ENCODE peak calls at places on chromosomes 11 and 22, in four cellular contexts. M is A549, E is SK-N-SH, H is HepG2. L is an unnamed sample.

GRCh38 chr11:12800032-12800671 is 125.9 kb downstream of the TEAD1 start:
- DNase-seq in M (peak; percentile 80), E (peak; percentile 46), H (peak; percentile 86), L (no peak)

GRCh38 chr11:19861171-19861570 is 148.5 kb downstream of the NAV2 start:
- DNase-seq in M (no peak), E (no peak), H (no peak), L (no peak)

GRCh38 chr11:61488651-61489291 is 19.8 kb upstream of the LRRC10B start:
- DNase-seq in M (no peak), E (peak; percentile 51), H (peak; percentile 89), L (no peak)

GRCh38 chr11:19846654-19847330 is 134.2 kb downstream of the NAV2 start:
- DNase-seq in M (no peak), E (no peak), H (no peak), L (no peak)

GRCh38 chr11:40338739-40339138 is 1120.7 kb downstream of the LRRC4C start:
- DNase-seq in M (no peak), E (no peak), H (no peak), L (no peak)

GRCh38 chr11:34275486-34275885 is 82.3 kb downstream of the ABTB2 start:
- DNase-seq in M (no peak), E (no peak), H (no peak), L (no peak)

GRCh38 chr11:128505449-128506058 is 81.8 kb downstream of the ETS1 start:
- DNase-seq in M (no peak), E (peak; percentile 45), H (no peak), L (no peak)

GRCh38 chr11:69813839-69814238 is 5.4 kb downstream of the FGF3 start:
- DNase-seq in M (no peak), E (no peak), H (no peak), L (no peak)

GRCh38 chr11:45651841-45652745 is 13.3 kb downstream of the CHST1 start:
- DNase-seq in M (no peak), E (peak; percentile 17), H (no peak), L (no peak)

GRCh38 chr11:25766332-25767015 is 565.5 kb upstream of the ANO3 start:
- DNase-seq in M (no peak), E (no peak), H (no peak), L (no peak)

GRCh38 chr11:110518809-110519514 is 89.2 kb downstream of the FDX1 start:
- DNase-seq in M (no peak), E (no peak), H (no peak), L (no peak)

GRCh38 chr22:31622980-31623379 is 39.0 kb downstream of the PISD start:
- DNase-seq in M (no peak), E (no peak), H (no peak), L (no peak)

GRCh38 chr11:88174627-88175003 is 628 bp downstream of the RAB38 start:
- DNase-seq in M (peak; percentile 8), E (no peak), H (no peak), L (no peak)

GRCh38 chr11:118342503-118343161 is at the start of gene CD3D:
- DNase-seq in M (no peak), E (no peak), H (peak; percentile 20), L (no peak)

GRCh38 chr11:105613183-105613582 is 3.3 kb downstream of the GRIA4 start:
- DNase-seq in M (no peak), E (no peak), H (no peak), L (no peak)

GRCh38 chr22:36442506-36443197 is 38.8 kb downstream of the TXN2 start:
- DNase-seq in M (no peak), E (no peak), H (no peak), L (no peak)

GRCh38 chr11:131546218-131546895 is 175.9 kb downstream of the NTM start:
- DNase-seq in M (no peak), E (no peak), H (no peak), L (no peak)

GRCh38 chr11:117419915-117420485 is 92.3 kb downstream of the CEP164 start:
- DNase-seq in M (no peak), E (no peak), H (no peak), L (no peak)

GRCh38 chr11:74284466-74284865 is 27.0 kb downstream of the P4HA3 start:
- DNase-seq in M (no peak), E (no peak), H (no peak), L (no peak)

GRCh38 chr11:79198898-79199250 is 242.0 kb downstream of the TENM4 start:
- DNase-seq in M (no peak), E (no peak), H (no peak), L (no peak)

GRCh38 chr11:112437096-112437495 is 176.4 kb upstream of the PLET1 start:
- DNase-seq in M (no peak), E (no peak), H (no peak), L (no peak)

GRCh38 chr22:21947040-21948014 is 5.3 kb downstream of the PPM1F start:
- DNase-seq in M (no peak), E (peak; percentile 57), H (peak; percentile 27), L (no peak)

GRCh38 chr11:64117763-64118459 is 48.0 kb downstream of the MACROD1 start:
- DNase-seq in M (no peak), E (no peak), H (no peak), L (no peak)

GRCh38 chr11:102007567-102008437 is 39.4 kb upstream of the CFAP300 start:
- DNase-seq in M (peak; percentile 25), E (peak; percentile 39), H (peak; percentile 88), L (peak; percentile 1)

GRCh38 chr11:63961608-63962412 is 12.6 kb upstream of the COX8A start:
- DNase-seq in M (no peak), E (peak; percentile 83), H (peak; percentile 46), L (no peak)

GRCh38 chr11:108985611-108986279 is 320.9 kb downstream of the DDX10 start:
- DNase-seq in M (no peak), E (no peak), H (no peak), L (no peak)

GRCh38 chr11:74011360-74012071 is 2.6 kb upstream of the UCP3 start:
- DNase-seq in M (no peak), E (no peak), H (no peak), L (peak; percentile 79)

GRCh38 chr11:61076506-61077304 is 25.6 kb upstream of the CD5 start:
- DNase-seq in M (no peak), E (no peak), H (no peak), L (no peak)

GRCh38 chr22:44944891-44945600 is 64.8 kb downstream of the PHF21B start:
- DNase-seq in M (no peak), E (no peak), H (no peak), L (no peak)

GRCh38 chr11:35944503-35945136 is 758 bp downstream of the LDLRAD3 start:
- DNase-seq in M (no peak), E (peak; percentile 56), H (no peak), L (no peak)

GRCh38 chr22:39900306-39901227 is at the start of gene GRAP2:
- DNase-seq in M (no peak), E (no peak), H (no peak), L (peak; percentile 94)

GRCh38 chr22:39266398-39267030 is 21.7 kb upstream of the PDGFB start:
- DNase-seq in M (no peak), E (no peak), H (peak; percentile 76), L (peak; percentile 96)

GRCh38 chr22:22207845-22208564 is 36.6 kb upstream of the VPREB1 start:
- DNase-seq in M (peak; percentile 38), E (peak; percentile 77), H (peak; percentile 53), L (peak; percentile 62)

GRCh38 chr11:45590743-45591142 is 74.7 kb downstream of the CHST1 start:
- DNase-seq in M (no peak), E (peak; percentile 53), H (no peak), L (no peak)

GRCh38 chr22:46106279-46107022 is 43.9 kb upstream of the PPARA start:
- DNase-seq in M (no peak), E (no peak), H (no peak), L (no peak)

GRCh38 chr22:46104881-46105493 is 45.3 kb upstream of the PPARA start:
- DNase-seq in M (no peak), E (no peak), H (no peak), L (no peak)

GRCh38 chr22:46104170-46104880 is 46.0 kb upstream of the PPARA start:
- DNase-seq in M (no peak), E (no peak), H (no peak), L (no peak)

GRCh38 chr22:46107089-46107664 is 43.1 kb upstream of the PPARA start:
- DNase-seq in M (no peak), E (peak; percentile 79), H (no peak), L (no peak)

DNA sequence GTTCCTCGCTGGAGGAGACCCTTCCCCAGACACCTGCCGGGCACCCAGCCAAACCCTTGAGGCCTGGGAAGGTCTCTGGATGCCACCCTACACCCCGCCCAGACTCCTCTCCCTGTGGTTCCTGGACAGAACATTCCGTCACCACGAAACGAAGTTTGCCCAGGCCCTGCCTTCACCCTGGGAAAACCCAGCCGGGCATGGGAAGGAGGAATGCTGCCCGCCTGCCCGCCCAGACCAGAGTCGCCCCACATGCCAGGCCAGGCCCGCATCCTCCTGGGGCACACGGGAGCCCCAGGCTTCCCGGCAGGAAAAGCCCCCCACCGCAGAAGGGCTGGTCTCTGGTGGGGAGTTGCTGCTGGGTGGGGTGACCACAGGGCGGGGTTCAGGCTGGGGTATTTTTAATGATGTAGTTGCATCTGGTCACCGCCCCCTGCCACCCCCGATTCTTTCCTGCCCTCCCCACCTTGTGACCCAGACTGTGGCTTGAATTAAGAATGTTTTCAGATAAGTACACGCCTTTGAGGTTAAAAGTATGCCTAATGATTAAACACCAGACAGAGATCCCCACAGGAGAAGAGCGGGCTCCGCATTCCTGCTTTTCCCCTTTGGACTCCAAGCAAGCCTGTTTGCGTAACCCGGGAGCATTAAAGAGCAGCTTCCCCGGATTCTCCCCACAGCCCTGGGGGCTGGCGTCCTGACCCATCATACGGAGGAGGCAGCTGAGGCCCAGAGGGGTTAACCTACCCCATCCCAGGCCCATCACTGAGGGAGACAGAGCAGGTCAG is 44.6 kb upstream of the PPARA start:
- DNase-seq in M (peak; percentile 62), E (no peak), H (peak; percentile 87), L (no peak)
- TF ChIP-seq PBX3 in M (no peak), E (no peak), H (no peak), L (no peak)

GRCh38 chr11:120928506-120929062 is 95.3 kb upstream of the TBCEL start:
- DNase-seq in M (no peak), E (no peak), H (no peak), L (no peak)

GRCh38 chr11:120925944-120926343 is 98.0 kb upstream of the TBCEL start:
- DNase-seq in M (no peak), E (no peak), H (no peak), L (peak; percentile 91)

GRCh38 chr11:120931057-120931779 is 92.7 kb upstream of the TBCEL start:
- DNase-seq in M (no peak), E (no peak), H (peak; percentile 35), L (no peak)

GRCh38 chr11:120929664-120930154 is 94.2 kb upstream of the TBCEL start:
- DNase-seq in M (peak; percentile 30), E (peak; percentile 72), H (peak; percentile 30), L (no peak)

GRCh38 chr11:120929090-120929489 is 94.8 kb upstream of the TBCEL start:
- DNase-seq in M (no peak), E (no peak), H (no peak), L (no peak)
- TF ChIP-seq PBX3 in M (no peak), E (no peak), H (no peak), L (no peak)

DNA sequence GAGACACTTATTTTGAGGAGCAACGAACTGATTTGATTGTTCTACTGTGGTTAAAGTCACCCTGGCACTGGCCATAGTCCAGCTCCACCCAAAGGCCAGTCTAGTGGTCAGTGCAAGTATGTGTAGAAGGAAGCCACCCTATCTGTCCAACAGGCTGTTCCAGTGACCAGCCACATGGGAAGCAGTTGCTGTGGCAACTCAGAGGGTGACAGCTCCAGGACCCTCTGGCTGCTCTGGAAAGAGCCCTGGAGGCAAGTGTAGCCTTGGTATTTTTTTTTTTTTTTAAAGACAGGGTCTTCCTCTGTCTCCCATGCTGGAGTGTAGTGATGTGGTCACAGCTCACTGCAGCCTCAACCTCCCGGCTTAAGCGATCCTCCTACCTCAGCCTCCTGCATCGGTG is 27.8 kb downstream of the LMO1 start:
- DNase-seq in M (no peak), E (no peak), H (no peak), L (no peak)
- TF ChIP-seq PBX3 in M (no peak), E (no peak), H (no peak), L (no peak)

GRCh38 chr11:18012314-18012905 is 437 bp downstream of the SERGEF start:
- DNase-seq in M (peak; percentile 18), E (peak; percentile 57), H (peak; percentile 45), L (no peak)
- TF ChIP-seq PBX3 in M (no peak), E (no peak), H (no peak), L (no peak)